ENCODE peak calls at places on chromosome 1, in eight cellular contexts. H, Q, V, D, R, X, W and C are unnamed samples.

GRCh38 chr1:143667730-143668129 is 304.1 kb downstream of the FAM72C start:
- DNase-seq in W (no peak), Q (no peak), H (no peak), R (no peak), D (no peak), V (no peak), X (no peak), C (no peak)

GRCh38 chr1:74731399-74732052 is 1.3 kb downstream of the CRYZ start:
- DNase-seq in W (no peak), V (no peak), H (peak), D (no peak), X (peak), R (no peak), Q (no peak), C (no peak)

GRCh38 chr1:160767417-160768294 is 28.3 kb upstream of the LY9 start:
- DNase-seq in H (no peak), Q (no peak), X (no peak), D (no peak), W (no peak), V (peak), R (no peak), C (no peak)

GRCh38 chr1:197892684-197893083 is 9.7 kb upstream of the C1orf53 start:
- DNase-seq in D (no peak), V (no peak), H (no peak), R (no peak), Q (no peak), X (no peak), W (no peak), C (no peak)

GRCh38 chr1:11918779-11919519 is 7.3 kb downstream of the KIAA2013 start:
- DNase-seq in V (no peak), X (peak), Q (no peak), R (no peak), H (peak), W (no peak), D (no peak), C (no peak)

GRCh38 chr1:53468374-53468773 is 9.2 kb downstream of the DMRTB1 start:
- DNase-seq in W (no peak), D (no peak), H (no peak), X (no peak), R (no peak), Q (no peak), V (no peak), C (no peak)

GRCh38 chr1:94411217-94411616 is 7.0 kb upstream of the ABCD3 start:
- DNase-seq in Q (no peak), H (no peak), X (no peak), V (no peak), R (no peak), D (no peak), W (no peak), C (no peak)

GRCh38 chr1:201142011-201142853 is 12.0 kb downstream of the TMEM9 start:
- DNase-seq in D (no peak), X (no peak), Q (no peak), R (no peak), H (no peak), W (no peak), V (no peak), C (no peak)

GRCh38 chr1:110272045-110272444 is 61.9 kb downstream of the KCNC4 start:
- DNase-seq in H (peak), V (no peak), X (no peak), D (no peak), R (no peak), W (no peak), Q (no peak), C (no peak)

GRCh38 chr1:156943756-156944155 is 23.3 kb downstream of the LRRC71 start:
- DNase-seq in Q (no peak), H (no peak), R (no peak), V (no peak), D (no peak), W (no peak), X (no peak), C (no peak)